ENCODE peak calls at places on chromosomes 7 and 10, in six cellular contexts. Q, S, E, N, B and U are unnamed samples.
A peak's percentile ranks its signal among the peaks of the same experiment; 100 is the strongest.

GRCh38 chr7:151923097-151923876 is 33.0 kb upstream of the GALNTL5 start:
- DNase-seq in Q (no peak), S (peak; percentile 17), E (peak; percentile 8), N (no peak), B (peak; percentile 34), U (peak; percentile 25)

GRCh38 chr10:101089520-101090299 is 27.9 kb downstream of the KAZALD1 start:
- DNase-seq in Q (no peak), S (no peak), E (no peak), N (no peak), B (no peak), U (no peak)

GRCh38 chr10:93342346-93342745 is 139.8 kb downstream of the MYOF start:
- DNase-seq in Q (no peak), S (peak; percentile 20), E (no peak), N (no peak), B (no peak), U (no peak)

GRCh38 chr10:64277536-64277935 is 756.3 kb downstream of the REEP3 start:
- DNase-seq in Q (no peak), S (no peak), E (no peak), N (no peak), B (no peak), U (no peak)

GRCh38 chr10:110783509-110784103 is 88.1 kb upstream of the PDCD4 start:
- DNase-seq in Q (peak; percentile 54), S (peak; percentile 52), E (peak; percentile 51), N (no peak), B (no peak), U (no peak)

GRCh38 chr7:2820508-2820934 is 23.6 kb downstream of the GNA12 start:
- DNase-seq in Q (peak; percentile 77), S (peak; percentile 94), E (peak; percentile 98), N (no peak), B (peak; percentile 65), U (peak; percentile 40)

GRCh38 chr7:102222445-102222844 is 64.2 kb upstream of the SH2B2 start:
- DNase-seq in Q (no peak), S (no peak), E (no peak), N (no peak), B (no peak), U (no peak)

GRCh38 chr7:3000566-3000965 is 43.1 kb downstream of the CARD11 start:
- DNase-seq in Q (no peak), S (no peak), E (no peak), N (no peak), B (no peak), U (no peak)

GRCh38 chr10:47261121-47261520 is 38.9 kb upstream of the GDF10 start:
- DNase-seq in Q (no peak), S (no peak), E (no peak), N (no peak), B (no peak), U (no peak)

GRCh38 chr7:102236592-102237287 is 49.9 kb upstream of the SH2B2 start:
- DNase-seq in Q (peak; percentile 81), S (peak; percentile 80), E (peak; percentile 72), N (peak; percentile 81), B (peak; percentile 44), U (peak; percentile 71)

GRCh38 chr7:28813238-28813962 is 144.7 kb downstream of the TRIL start:
- DNase-seq in Q (no peak), S (no peak), E (no peak), N (no peak), B (no peak), U (no peak)

GRCh38 chr7:3034591-3035150 is 9.0 kb downstream of the CARD11 start:
- DNase-seq in Q (no peak), S (no peak), E (no peak), N (no peak), B (no peak), U (no peak)

GRCh38 chr10:62732841-62733653 is 71.5 kb upstream of the ADO start:
- DNase-seq in Q (no peak), S (peak; percentile 74), E (peak; percentile 24), N (no peak), B (no peak), U (no peak)

GRCh38 chr10:132938472-132939329 is 3.7 kb downstream of the CFAP46 start:
- DNase-seq in Q (no peak), S (peak; percentile 33), E (no peak), N (peak; percentile 25), B (no peak), U (no peak)

GRCh38 chr7:81534996-81535395 is 234.9 kb downstream of the HGF start:
- DNase-seq in Q (no peak), S (peak; percentile 25), E (no peak), N (no peak), B (no peak), U (no peak)